ENCODE peak calls at places on chromosome X, in six cellular contexts. I is GM12878, N is A549, M is transverse colon, C is spleen, G is tibial nerve. W is an unnamed sample. For H3K9me3, the result is how much of the 10 kb centered on the place peaks cover.

GRCh38 chrX:152821145-152821765 is 9.3 kb downstream of the CETN2 start:
- DNase-seq in I (no peak), N (peak), M (peak), G (no peak), C (no peak), W (no peak)

GRCh38 chrX:78769933-78770332 is 22.4 kb downstream of the LPAR4 start:
- DNase-seq in I (no peak), C (no peak), G (no peak), M (no peak), N (no peak), W (no peak)

GRCh38 chrX:40496728-40497127 is 84.0 kb upstream of the ATP6AP2 start:
- DNase-seq in C (no peak), M (no peak), N (no peak), I (no peak), G (no peak), W (no peak)

GRCh38 chrX:99266255-99266654 is 1143.8 kb downstream of the PCDH19 start:
- DNase-seq in G (no peak), M (no peak), N (no peak), C (no peak), I (no peak), W (no peak)

GRCh38 chrX:21875013-21875412 is 19.2 kb downstream of the YY2 start:
- DNase-seq in C (no peak), N (no peak), M (no peak), I (no peak), G (no peak), W (no peak)

GRCh38 chrX:132181364-132181763 is 37.9 kb downstream of the RAP2C start:
- DNase-seq in N (no peak), I (no peak), G (no peak), M (peak), C (no peak), W (no peak)

GRCh38 chrX:143781103-143781502 is 60.6 kb upstream of the SPANXN2 start:
- DNase-seq in C (no peak), I (no peak), G (no peak), N (no peak), M (no peak), W (no peak)

GRCh38 chrX:2348225-2348624 is 152.6 kb downstream of the DHRSX start:
- DNase-seq in G (no peak), C (no peak), I (no peak), N (no peak), M (no peak), W (no peak)

GRCh38 chrX:7996414-7996813 is 69.2 kb upstream of the PNPLA4 start:
- DNase-seq in N (no peak), I (no peak), C (no peak), G (peak), M (peak), W (no peak)

GRCh38 chrX:154458954-154459829 is 1.1 kb downstream of the PLXNA3 start:
- DNase-seq in C (no peak), I (no peak), G (no peak), M (peak), N (no peak), W (no peak)

GRCh38 chrX:15664487-15665444 is at the start of gene CLTRN:
- DNase-seq in C (no peak), G (no peak), N (no peak), M (no peak), I (no peak), W (no peak)

DNA sequence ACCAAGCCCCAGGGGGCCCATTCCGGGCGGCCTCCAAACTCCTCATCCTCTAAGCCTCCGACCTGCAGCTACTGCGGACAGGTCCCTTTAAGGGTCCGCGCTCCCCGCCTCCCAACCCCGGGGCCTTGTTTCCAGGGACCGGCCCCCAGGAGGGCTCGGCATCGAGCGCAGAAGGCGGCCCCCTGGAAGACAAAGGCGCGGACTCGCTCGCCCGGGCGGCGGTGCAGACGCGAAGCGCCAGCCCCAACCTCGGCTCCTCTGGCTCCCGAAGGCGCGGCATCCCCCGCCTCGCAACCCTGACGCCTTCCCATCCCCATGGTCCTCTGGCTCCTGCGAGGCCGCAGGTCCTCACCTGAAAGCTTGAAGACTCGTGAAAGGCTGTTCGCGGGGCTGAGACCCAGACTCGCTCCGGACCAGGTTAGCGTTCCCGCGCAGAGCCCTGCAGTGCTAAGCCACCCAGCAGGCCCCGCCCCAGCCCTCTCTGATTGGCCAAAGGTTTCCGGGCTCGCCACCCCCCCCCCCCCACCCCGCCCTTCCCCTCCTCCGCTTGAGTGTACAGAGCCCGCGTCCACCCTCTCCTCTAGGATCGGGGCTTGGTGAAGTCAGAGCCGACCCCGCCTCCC is at the start of gene TMSB15A:
- DNase-seq in I (no peak), N (peak), M (peak), C (peak), G (peak), W (no peak)
- TF ChIP-seq POLR2A in I (no peak), N (no peak), M (no peak), C (no peak), G (no peak), W (no peak)

GRCh38 chrX:134294548-134294947 is 57.6 kb downstream of the CCDC160 start:
- DNase-seq in N (no peak), C (no peak), G (no peak), I (no peak), M (no peak), W (no peak)
- TF ChIP-seq CTCF in N (peak), C (no peak), G (no peak), I (peak), M (no peak), W (no peak)

GRCh38 chrX:68751372-68751771 is 77.4 kb upstream of the EFNB1 start:
- DNase-seq in N (no peak), I (no peak), G (no peak), C (no peak), M (no peak), W (no peak)
- H3K9me3 ChIP-seq in N (under half), I (under half), G (under half), C (under half), M (under half), W (under half)

GRCh38 chrX:13647709-13648212 is 5.2 kb upstream of the TCEANC start:
- DNase-seq in C (no peak), N (no peak), M (peak), I (no peak), G (peak), W (peak)
- TF ChIP-seq POLR2A in C (no peak), N (no peak), M (no peak), I (no peak), G (no peak), W (no peak)

DNA sequence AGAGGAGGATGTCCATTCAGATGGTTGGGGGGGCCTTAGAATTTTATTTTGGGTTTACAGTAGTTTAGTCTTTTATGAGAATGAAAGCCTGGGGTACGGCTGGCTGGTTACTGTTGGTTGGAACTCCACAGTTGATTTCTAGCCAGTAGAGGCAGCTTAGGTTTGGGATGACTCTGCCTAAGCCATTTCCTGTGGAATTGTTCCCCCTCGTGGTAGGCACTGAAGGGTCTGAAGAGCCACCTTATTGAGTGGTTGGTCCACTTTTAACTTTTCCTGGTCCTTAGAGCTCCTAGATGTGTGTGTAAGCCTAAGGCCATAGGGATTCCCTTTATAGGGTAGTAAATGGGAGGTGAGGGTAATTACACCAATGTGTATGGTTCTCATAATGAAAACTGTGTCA is 19.7 kb downstream of the SPIN3 start:
- DNase-seq in N (no peak), I (no peak), M (no peak), C (no peak), G (no peak), W (no peak)
- TF ChIP-seq CTCF in N (no peak), I (no peak), M (no peak), C (no peak), G (no peak), W (no peak)

GRCh38 chrX:20294957-20295356 is 28.2 kb upstream of the RPS6KA3 start:
- DNase-seq in C (no peak), M (no peak), I (no peak), G (no peak), N (no peak), W (no peak)
- H3K9me3 ChIP-seq in C (under half), M (under half), I (under half), G (under half), N (under half), W (under half)

GRCh38 chrX:140110081-140110650 is 144.8 kb upstream of the CXorf66 start:
- DNase-seq in C (no peak), G (no peak), N (no peak), M (no peak), I (no peak), W (no peak)
- TF ChIP-seq POLR2A in C (no peak), G (no peak), N (no peak), M (no peak), I (no peak), W (no peak)

GRCh38 chrX:28610746-28611145 is 23.5 kb downstream of the IL1RAPL1 start:
- DNase-seq in N (no peak), M (no peak), C (no peak), I (no peak), G (no peak), W (no peak)
- TF ChIP-seq CTCF in N (no peak), M (no peak), C (no peak), I (no peak), G (no peak), W (no peak)

W was measured in esophagus squamous epithelium.